ENCODE peak calls at places on chromosomes 5 and 9, in five cellular contexts. N, U, B, C and T are unnamed samples.

GRCh38 chr5:34709861-34710673 is 53.9 kb downstream of the RAI14 start:
- DNase-seq in N (no peak), U (no peak), B (no peak), C (peak), T (peak)

GRCh38 chr9:114779352-114779845 is 26.4 kb downstream of the TNFSF15 start:
- DNase-seq in N (no peak), U (no peak), B (no peak), C (no peak), T (no peak)

GRCh38 chr9:107049046-107049824 is 186.3 kb downstream of the ZNF462 start:
- DNase-seq in N (peak), U (no peak), B (no peak), C (peak), T (no peak)

GRCh38 chr9:38068866-38069628 is at the start of gene SHB:
- DNase-seq in N (peak), U (peak), B (peak), C (peak), T (peak)

GRCh38 chr5:131305138-131305650 is 41.3 kb downstream of the CDC42SE2 start:
- DNase-seq in N (no peak), U (no peak), B (no peak), C (no peak), T (peak)

GRCh38 chr5:68049053-68049713 is 166.4 kb upstream of the PIK3R1 start:
- DNase-seq in N (no peak), U (no peak), B (no peak), C (no peak), T (no peak)

GRCh38 chr9:93475856-93476255 is 22.5 kb upstream of the FAM120AOS start:
- DNase-seq in N (no peak), U (no peak), B (no peak), C (no peak), T (peak)

GRCh38 chr5:150412319-150413175 is at the start of gene CD74:
- DNase-seq in N (peak), U (peak), B (no peak), C (peak), T (peak)

GRCh38 chr9:70021026-70021571 is 22.5 kb upstream of the MAMDC2 start:
- DNase-seq in N (no peak), U (no peak), B (no peak), C (peak), T (peak)

GRCh38 chr5:10301266-10301665 is 6.4 kb downstream of the CMBL start:
- DNase-seq in N (no peak), U (no peak), B (no peak), C (no peak), T (no peak)

GRCh38 chr9:33092634-33093033 is 16.2 kb upstream of the SMU1 start:
- DNase-seq in N (no peak), U (no peak), B (no peak), C (no peak), T (no peak)

GRCh38 chr5:103938151-103938671 is 375.6 kb upstream of the NUDT12 start:
- DNase-seq in N (no peak), U (no peak), B (no peak), C (no peak), T (no peak)

GRCh38 chr9:109843651-109844050 is 63.7 kb downstream of the PALM2AKAP2 start:
- DNase-seq in N (no peak), U (no peak), B (no peak), C (no peak), T (no peak)

GRCh38 chr9:129014611-129015010 is 13.5 kb downstream of the SH3GLB2 start:
- DNase-seq in N (no peak), U (no peak), B (no peak), C (no peak), T (no peak)

GRCh38 chr9:125361837-125362531 is 100.4 kb downstream of the GAPVD1 start:
- DNase-seq in N (no peak), U (no peak), B (no peak), C (peak), T (peak)

GRCh38 chr5:76801803-76802195 is 17.0 kb upstream of the F2RL1 start:
- DNase-seq in N (no peak), U (no peak), B (no peak), C (no peak), T (no peak)

GRCh38 chr5:144405986-144406385 is 235.3 kb downstream of the KCTD16 start:
- DNase-seq in N (no peak), U (no peak), B (no peak), C (no peak), T (no peak)

GRCh38 chr5:50340757-50341156 is 100.3 kb downstream of the EMB start:
- DNase-seq in N (no peak), U (no peak), B (no peak), C (no peak), T (no peak)

GRCh38 chr5:122882836-122883235 is 37.4 kb downstream of the SNX24 start:
- DNase-seq in N (no peak), U (no peak), B (no peak), C (no peak), T (peak)

GRCh38 chr9:21056931-21057330 is 20.8 kb downstream of the IFNB1 start:
- DNase-seq in N (no peak), U (no peak), B (no peak), C (peak), T (peak)

GRCh38 chr9:90858505-90858904 is 56.9 kb downstream of the SYK start:
- DNase-seq in N (peak), U (no peak), B (no peak), C (no peak), T (no peak)

GRCh38 chr5:107888541-107888940 is 217.8 kb upstream of the EFNA5 start:
- DNase-seq in N (no peak), U (no peak), B (no peak), C (peak), T (no peak)

GRCh38 chr9:96382839-96383164 is 709 bp downstream of the SLC35D2 start:
- DNase-seq in N (no peak), U (no peak), B (no peak), C (no peak), T (no peak)

GRCh38 chr5:160747963-160748362 is 104.0 kb downstream of the ATP10B start:
- DNase-seq in N (no peak), U (peak), B (no peak), C (no peak), T (no peak)

GRCh38 chr9:86534572-86535258 is 180.5 kb upstream of the TUT7 start:
- DNase-seq in N (no peak), U (no peak), B (no peak), C (peak), T (no peak)

GRCh38 chr9:21527579-21527978 is 45.5 kb upstream of the IFNE start:
- DNase-seq in N (no peak), U (no peak), B (no peak), C (no peak), T (no peak)

GRCh38 chr9:69325409-69326212 is 596 bp downstream of the ENTREP1 start:
- DNase-seq in N (peak), U (no peak), B (no peak), C (peak), T (no peak)

GRCh38 chr5:167800405-167800804 is 491.0 kb upstream of the WWC1 start:
- DNase-seq in N (no peak), U (no peak), B (no peak), C (no peak), T (no peak)

GRCh38 chr5:172361566-172362238 is 78.1 kb upstream of the UBTD2 start:
- DNase-seq in N (no peak), U (no peak), B (no peak), C (peak), T (peak)

GRCh38 chr5:82018462-82018861 is 46.6 kb downstream of the ATG10 start:
- DNase-seq in N (no peak), U (peak), B (no peak), C (no peak), T (peak)

GRCh38 chr5:175558801-175559480 is 80.6 kb downstream of the SFXN1 start:
- DNase-seq in N (no peak), U (no peak), B (no peak), C (no peak), T (no peak)

GRCh38 chr9:69433968-69434367 is 109.0 kb downstream of the ENTREP1 start:
- DNase-seq in N (no peak), U (no peak), B (no peak), C (no peak), T (no peak)

GRCh38 chr5:141604318-141604717 is 14.5 kb downstream of the DIAPH1 start:
- DNase-seq in N (peak), U (no peak), B (no peak), C (peak), T (peak)

GRCh38 chr9:126551812-126552211 is 61.9 kb upstream of the LMX1B start:
- DNase-seq in N (no peak), U (no peak), B (no peak), C (no peak), T (no peak)
- H2BK12ac ChIP-seq in N (no peak), U (no peak), B (no peak), C (no peak), T (no peak)

GRCh38 chr5:78768781-78769380 is 120.3 kb upstream of the LHFPL2 start:
- DNase-seq in N (no peak), U (no peak), B (no peak), C (no peak), T (no peak)
- H2BK12ac ChIP-seq in N (no peak), U (no peak), B (no peak), C (no peak), T (no peak)

DNA sequence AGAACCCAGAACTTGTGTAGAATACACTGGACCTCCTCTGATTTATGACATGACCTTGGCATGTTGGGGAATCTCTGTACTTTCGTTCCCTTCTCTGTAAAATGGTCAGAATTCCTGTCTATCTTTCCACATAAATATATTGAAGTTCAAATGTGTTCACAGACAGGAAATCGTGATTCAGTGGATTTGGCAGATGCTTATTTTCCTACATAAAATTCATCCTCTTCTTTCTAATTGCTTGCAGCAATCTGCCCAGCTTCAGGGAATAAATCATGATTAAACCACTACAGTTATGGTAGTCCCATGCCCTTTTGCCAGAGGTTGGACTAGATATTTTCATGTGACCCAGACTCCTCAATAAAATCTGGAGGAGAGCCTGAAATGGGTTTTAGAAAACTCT is 52.1 kb upstream of the ARL15 start:
- DNase-seq in N (no peak), U (no peak), B (no peak), C (no peak), T (no peak)
- H2BK12ac ChIP-seq in N (no peak), U (no peak), B (no peak), C (no peak), T (no peak)

GRCh38 chr5:91074615-91075014 is 308.5 kb downstream of the ARRDC3 start:
- DNase-seq in N (no peak), U (no peak), B (no peak), C (peak), T (peak)
- H2BK12ac ChIP-seq in N (no peak), U (no peak), B (no peak), C (no peak), T (no peak)

DNA sequence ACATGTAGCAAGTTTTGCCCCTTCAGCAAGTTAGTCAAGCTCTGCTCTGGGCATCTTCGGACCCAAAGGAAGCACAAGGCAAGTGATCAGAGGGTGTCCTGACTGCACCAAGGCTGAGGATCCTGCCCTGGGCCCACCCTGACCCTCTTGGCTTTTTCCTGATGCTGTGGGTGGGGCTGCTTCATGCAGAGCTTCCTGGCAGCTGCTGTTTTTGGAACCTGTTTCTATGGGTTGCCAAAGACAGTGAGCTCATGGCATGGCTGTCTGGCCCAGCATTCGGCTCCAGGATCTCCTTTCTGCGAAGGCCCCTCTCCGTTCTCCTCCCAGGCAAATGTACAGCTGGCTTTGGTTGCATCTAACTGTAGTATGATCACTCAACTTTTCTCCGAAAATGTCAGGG is 497.9 kb downstream of the ARHGEF28 start:
- DNase-seq in N (no peak), U (no peak), B (no peak), C (no peak), T (no peak)
- H2BK12ac ChIP-seq in N (no peak), U (no peak), B (no peak), C (no peak), T (no peak)